ENCODE peak calls at places on chromosomes 16 and 17, in four cellular contexts. One of them, this sample, is unnamed.

GRCh38 chr16:27475561-27475960 is 73.6 kb downstream of the IL21R start:
- DNase-seq in natural killer cell: no peak
- DNase-seq in pancreas: no peak
- DNase-seq in fibroblast of the aortic adventitia: peak; percentile 79
- DNase-seq in this sample: no peak

GRCh38 chr16:4494746-4495490 is 18.7 kb downstream of the HMOX2 start:
- DNase-seq in natural killer cell: no peak
- DNase-seq in pancreas: no peak
- DNase-seq in fibroblast of the aortic adventitia: peak; percentile 77
- DNase-seq in this sample: no peak

GRCh38 chr17:4504188-4504587 is 5.5 kb downstream of the SPNS2 start:
- DNase-seq in fibroblast of the aortic adventitia: no peak
- DNase-seq in pancreas: no peak
- DNase-seq in natural killer cell: no peak
- DNase-seq in this sample: no peak

GRCh38 chr16:21663889-21664647 is at the start of gene OTOA:
- DNase-seq in fibroblast of the aortic adventitia: no peak
- DNase-seq in pancreas: no peak
- DNase-seq in natural killer cell: no peak
- DNase-seq in this sample: no peak

GRCh38 chr17:685006-685405 is 29.6 kb downstream of the VPS53 start:
- DNase-seq in natural killer cell: no peak
- DNase-seq in fibroblast of the aortic adventitia: no peak
- DNase-seq in pancreas: no peak
- DNase-seq in this sample: no peak

GRCh38 chr16:76345093-76345735 is 68.0 kb downstream of the CNTNAP4 start:
- DNase-seq in natural killer cell: no peak
- DNase-seq in pancreas: no peak
- DNase-seq in fibroblast of the aortic adventitia: peak; percentile 97
- DNase-seq in this sample: no peak

GRCh38 chr16:30967795-30968194 is 10.2 kb downstream of the SETD1A start:
- DNase-seq in pancreas: no peak
- DNase-seq in natural killer cell: no peak
- DNase-seq in fibroblast of the aortic adventitia: peak; percentile 26
- DNase-seq in this sample: no peak

GRCh38 chr17:43016216-43016615 is 6.0 kb downstream of the VAT1 start:
- DNase-seq in pancreas: no peak
- DNase-seq in natural killer cell: no peak
- DNase-seq in fibroblast of the aortic adventitia: no peak
- DNase-seq in this sample: no peak

GRCh38 chr16:79863128-79864031 is 262.8 kb upstream of the MAF start:
- DNase-seq in fibroblast of the aortic adventitia: no peak
- DNase-seq in natural killer cell: no peak
- DNase-seq in pancreas: no peak
- DNase-seq in this sample: no peak

GRCh38 chr17:57879437-57880085 is 29.7 kb upstream of the MRPS23 start:
- DNase-seq in pancreas: no peak
- DNase-seq in natural killer cell: no peak
- DNase-seq in fibroblast of the aortic adventitia: no peak
- DNase-seq in this sample: no peak

GRCh38 chr17:7058831-7059447 is 15.0 kb upstream of the SLC16A11 start:
- DNase-seq in pancreas: no peak
- DNase-seq in natural killer cell: no peak
- DNase-seq in fibroblast of the aortic adventitia: peak; percentile 16
- DNase-seq in this sample: no peak

GRCh38 chr16:31400191-31400590 is 7.1 kb downstream of the ITGAD start:
- DNase-seq in pancreas: no peak
- DNase-seq in fibroblast of the aortic adventitia: no peak
- DNase-seq in natural killer cell: peak; percentile 55
- DNase-seq in this sample: no peak

GRCh38 chr16:54007504-54007903 is 279.1 kb downstream of the IRX3 start:
- DNase-seq in natural killer cell: no peak
- DNase-seq in pancreas: no peak
- DNase-seq in fibroblast of the aortic adventitia: no peak
- DNase-seq in this sample: no peak

DNA sequence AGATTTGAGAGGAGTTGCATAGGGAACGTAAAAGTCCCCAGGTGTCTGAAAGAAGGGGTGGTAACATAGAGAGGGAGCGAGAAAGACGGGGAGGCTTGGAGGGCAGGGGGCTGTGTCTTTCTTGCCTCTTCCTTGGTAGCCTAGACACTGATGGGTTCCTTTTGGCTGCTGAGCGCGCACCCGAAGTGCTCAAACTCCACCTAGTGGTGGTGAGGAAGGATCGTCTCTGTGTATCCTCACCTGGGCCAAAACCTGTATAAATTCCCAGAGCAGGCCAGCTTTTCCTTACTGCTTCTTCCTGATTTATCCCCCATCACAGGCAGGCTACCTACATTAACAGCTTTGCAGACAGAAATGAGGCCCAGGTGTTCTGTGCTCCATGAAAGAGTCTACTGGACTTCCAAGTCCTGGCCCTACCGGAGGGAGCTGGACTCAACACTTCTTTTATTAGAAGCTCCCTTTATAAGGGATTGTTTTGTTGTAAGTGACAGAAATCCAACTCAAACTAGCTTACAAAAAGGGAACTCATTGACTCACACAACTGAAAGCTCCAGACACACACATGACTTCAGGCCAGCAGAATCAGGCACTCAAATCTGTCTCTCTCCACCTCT is 5.5 kb upstream of the SLC25A35 start:
- DNase-seq in fibroblast of the aortic adventitia: peak; percentile 67
- DNase-seq in pancreas: peak; percentile 48
- DNase-seq in natural killer cell: peak; percentile 45
- DNase-seq in this sample: no peak
- TF ChIP-seq CTCF in fibroblast of the aortic adventitia: peak; percentile 86
- TF ChIP-seq CTCF in pancreas: peak; percentile 46
- TF ChIP-seq CTCF in natural killer cell: peak; percentile 87
- TF ChIP-seq CTCF in this sample: peak; percentile 85

DNA sequence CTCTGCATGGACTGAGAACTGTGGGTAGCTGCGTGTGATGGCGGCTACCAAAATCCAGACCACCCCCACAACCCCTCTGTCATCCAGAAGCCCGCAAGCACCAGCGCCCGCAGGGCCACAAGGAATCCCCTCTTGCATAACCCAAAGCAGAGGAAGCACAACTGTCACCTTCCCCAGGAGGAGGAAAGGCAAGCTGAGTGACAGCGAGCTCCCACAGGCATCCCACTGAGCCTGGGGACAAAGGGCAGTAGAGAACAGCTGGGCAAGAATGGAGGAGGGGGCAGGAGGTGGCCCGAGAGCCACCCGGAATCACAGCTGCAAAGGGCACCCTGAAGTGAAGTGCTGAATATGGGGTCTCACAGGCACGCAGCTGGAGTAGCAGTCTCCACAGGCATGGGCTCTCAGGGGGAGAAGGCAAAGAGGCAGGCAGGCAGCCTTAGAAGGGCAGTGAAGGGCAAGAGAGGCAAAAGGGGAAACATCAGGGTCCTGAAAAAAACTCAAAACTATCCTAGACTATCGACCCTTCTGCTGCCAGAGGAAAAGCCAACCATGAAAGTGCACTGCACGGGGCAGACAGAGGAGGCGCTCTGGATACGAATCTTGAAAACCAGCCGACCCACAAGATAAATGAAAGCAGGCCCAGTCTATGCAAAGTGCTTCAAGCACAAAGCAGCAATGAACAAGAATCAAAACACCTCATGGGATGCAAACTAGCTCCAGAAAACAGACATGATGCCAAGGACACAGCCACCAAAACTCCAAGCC is 17.1 kb downstream of the USP36 start:
- DNase-seq in fibroblast of the aortic adventitia: no peak
- DNase-seq in natural killer cell: no peak
- DNase-seq in pancreas: no peak
- DNase-seq in this sample: no peak
- TF ChIP-seq CTCF in fibroblast of the aortic adventitia: no peak
- TF ChIP-seq CTCF in natural killer cell: no peak
- TF ChIP-seq CTCF in pancreas: no peak
- TF ChIP-seq CTCF in this sample: peak; percentile 32

DNA sequence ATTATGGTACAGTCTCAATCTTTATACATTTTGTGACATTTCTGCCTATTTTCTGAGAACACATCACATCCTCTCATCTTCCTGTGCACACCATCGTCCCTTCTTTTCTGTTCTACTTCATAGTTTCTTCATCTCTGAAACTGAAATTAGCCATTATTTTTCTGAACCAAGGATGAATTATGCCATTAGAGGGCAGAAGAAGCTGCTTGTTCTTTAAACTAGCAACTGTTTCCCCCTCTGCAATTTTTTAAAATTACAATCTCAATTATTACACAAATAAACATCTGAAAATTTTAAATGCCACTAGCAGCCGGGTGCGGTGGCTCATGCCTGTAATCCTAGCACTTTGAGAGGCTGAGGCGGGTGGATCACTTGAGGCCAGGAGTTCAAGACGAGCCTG is 41.3 kb downstream of the RBBP6 start:
- DNase-seq in pancreas: no peak
- DNase-seq in fibroblast of the aortic adventitia: peak; percentile 69
- DNase-seq in natural killer cell: no peak
- DNase-seq in this sample: no peak
- TF ChIP-seq CTCF in pancreas: no peak
- TF ChIP-seq CTCF in fibroblast of the aortic adventitia: peak; percentile 58
- TF ChIP-seq CTCF in natural killer cell: no peak
- TF ChIP-seq CTCF in this sample: no peak

DNA sequence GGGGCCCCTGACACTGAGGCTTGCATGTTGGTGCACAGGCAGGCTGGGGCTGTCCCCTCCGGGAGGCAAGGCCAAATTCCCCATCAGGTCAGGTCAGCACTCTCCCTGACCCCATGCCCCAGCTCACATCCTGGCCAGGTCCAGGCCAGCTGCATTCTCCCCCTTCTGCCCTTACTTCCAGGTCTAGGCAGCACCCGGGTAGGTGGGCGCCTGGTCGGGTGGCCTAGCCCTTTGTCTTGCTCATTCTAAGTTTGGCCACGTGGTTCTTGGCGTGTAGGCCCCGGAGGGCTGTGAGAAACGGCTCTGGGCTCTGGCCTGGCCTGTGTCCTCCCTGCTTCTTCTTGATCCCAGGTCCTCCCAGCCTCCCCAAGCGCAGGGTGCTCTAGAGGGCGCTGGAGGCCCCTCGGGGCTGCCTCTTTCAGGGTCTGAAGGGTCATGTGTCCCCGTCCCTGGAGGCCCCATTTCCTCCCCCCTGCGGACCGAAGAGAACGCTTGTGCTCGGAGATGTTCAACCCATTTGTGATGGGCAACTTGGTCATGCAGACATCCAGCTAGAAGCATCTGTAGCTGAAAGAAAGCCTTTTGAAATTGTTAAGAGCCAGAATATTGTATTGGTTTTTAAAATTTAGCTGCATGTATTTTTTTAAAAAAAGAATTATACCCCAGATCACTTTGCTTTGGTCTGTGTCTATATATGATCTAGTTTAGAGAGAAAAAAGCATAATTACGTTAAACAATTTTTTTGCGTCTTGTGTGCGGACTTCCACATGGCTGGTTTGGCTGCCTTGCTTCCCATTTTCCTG is 6.7 kb downstream of the BAHCC1 start:
- DNase-seq in pancreas: no peak
- DNase-seq in fibroblast of the aortic adventitia: peak; percentile 57
- DNase-seq in natural killer cell: no peak
- DNase-seq in this sample: no peak
- TF ChIP-seq CTCF in pancreas: no peak
- TF ChIP-seq CTCF in fibroblast of the aortic adventitia: peak; percentile 45
- TF ChIP-seq CTCF in natural killer cell: no peak
- TF ChIP-seq CTCF in this sample: no peak

DNA sequence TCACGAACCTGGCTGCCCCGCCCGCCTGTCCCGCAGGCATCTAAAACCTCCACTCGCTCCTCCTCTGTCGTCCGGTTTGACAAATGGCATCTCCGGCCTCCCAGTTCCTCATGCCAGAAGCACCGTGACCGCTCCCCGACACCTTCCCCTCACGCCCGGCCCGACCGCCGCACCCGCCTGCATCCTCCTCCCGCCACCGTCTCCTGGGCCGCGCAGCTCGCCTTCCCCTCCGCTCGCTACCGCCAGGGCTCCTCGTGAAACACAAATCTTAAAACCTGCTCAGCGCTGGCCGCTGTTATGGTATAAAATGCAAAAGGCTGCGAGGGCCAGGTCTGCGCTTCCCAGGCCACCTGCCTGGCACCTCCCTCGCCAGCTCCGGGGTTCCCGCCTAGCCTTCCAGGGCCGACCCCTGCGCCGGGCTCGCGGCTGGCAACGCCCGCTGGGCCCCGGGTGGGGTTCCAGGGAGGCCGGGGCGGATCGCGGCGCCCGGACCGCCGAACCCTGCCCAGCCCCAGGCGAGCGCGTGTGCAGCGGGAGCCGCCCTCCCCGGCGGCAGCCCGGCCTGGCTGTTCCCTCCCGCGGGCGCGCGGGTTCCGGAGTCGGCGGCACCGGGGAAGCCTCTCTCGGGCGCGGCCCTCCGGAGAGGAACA is 488 bp downstream of the SPSB3 start:
- DNase-seq in fibroblast of the aortic adventitia: no peak
- DNase-seq in natural killer cell: peak; percentile 38
- DNase-seq in pancreas: no peak
- DNase-seq in this sample: no peak
- TF ChIP-seq CTCF in fibroblast of the aortic adventitia: peak; percentile 27
- TF ChIP-seq CTCF in natural killer cell: peak; percentile 38
- TF ChIP-seq CTCF in pancreas: no peak
- TF ChIP-seq CTCF in this sample: no peak

DNA sequence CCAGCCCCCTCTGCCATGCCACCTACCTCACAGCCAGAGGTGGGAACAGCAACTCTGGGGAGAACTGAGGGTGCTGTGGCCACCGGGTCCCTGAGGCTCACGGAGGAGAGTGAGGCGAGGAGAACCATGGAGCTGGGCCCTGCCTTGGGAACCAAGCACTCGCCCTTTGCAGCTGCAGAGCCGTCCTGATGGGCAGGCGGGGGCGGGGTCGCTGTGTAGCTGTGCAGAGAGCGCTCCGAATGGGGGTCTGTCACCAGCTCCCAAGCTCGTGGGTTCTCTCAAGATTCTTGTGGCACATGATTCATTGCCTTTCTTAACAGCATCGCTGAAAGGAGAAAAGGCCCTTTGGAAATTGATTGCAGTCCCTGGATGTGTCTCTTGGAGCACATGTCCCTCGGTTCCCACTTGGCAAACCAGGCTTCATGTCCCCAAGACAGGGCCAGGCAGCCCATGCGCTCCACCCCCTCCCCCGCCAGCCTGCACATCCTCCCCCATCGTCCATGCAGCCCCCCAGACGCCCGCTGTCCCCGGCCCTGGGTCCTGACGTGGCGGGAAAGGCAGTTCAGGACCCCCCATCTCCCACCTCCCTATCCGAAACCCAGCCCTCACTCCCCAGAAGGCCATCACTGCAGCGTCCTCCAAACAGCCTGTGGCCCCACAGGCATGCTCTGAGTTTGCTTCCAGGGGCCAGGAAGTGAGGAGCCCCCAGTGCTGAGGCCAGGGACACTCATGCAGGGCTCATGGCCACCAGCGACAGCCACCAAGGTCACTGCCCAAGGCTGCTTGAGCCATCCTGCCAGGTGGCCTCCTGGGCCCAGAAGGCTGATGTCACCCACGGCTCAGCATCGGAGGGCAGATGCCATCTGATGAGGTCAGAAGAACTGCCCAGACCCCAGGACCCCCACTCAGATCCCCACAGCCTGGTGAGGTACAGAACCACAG is 20.6 kb upstream of the CHMP6 start:
- DNase-seq in fibroblast of the aortic adventitia: no peak
- DNase-seq in pancreas: no peak
- DNase-seq in natural killer cell: no peak
- DNase-seq in this sample: no peak
- TF ChIP-seq CTCF in fibroblast of the aortic adventitia: no peak
- TF ChIP-seq CTCF in pancreas: no peak
- TF ChIP-seq CTCF in natural killer cell: no peak
- TF ChIP-seq CTCF in this sample: no peak

GRCh38 chr16:83356266-83356665 is 451.5 kb upstream of the HSBP1 start:
- DNase-seq in pancreas: peak; percentile 13
- DNase-seq in fibroblast of the aortic adventitia: peak; percentile 73
- DNase-seq in natural killer cell: no peak
- DNase-seq in this sample: no peak
- TF ChIP-seq CTCF in pancreas: peak; percentile 28
- TF ChIP-seq CTCF in fibroblast of the aortic adventitia: peak; percentile 84
- TF ChIP-seq CTCF in natural killer cell: peak; percentile 42
- TF ChIP-seq CTCF in this sample: peak; percentile 66

GRCh38 chr16:2465653-2466415 is 5.3 kb upstream of the NTN3 start:
- DNase-seq in pancreas: no peak
- DNase-seq in natural killer cell: no peak
- DNase-seq in fibroblast of the aortic adventitia: no peak
- DNase-seq in this sample: no peak
- TF ChIP-seq CTCF in pancreas: no peak
- TF ChIP-seq CTCF in natural killer cell: no peak
- TF ChIP-seq CTCF in fibroblast of the aortic adventitia: peak; percentile 34
- TF ChIP-seq CTCF in this sample: no peak

This sample was measured in mesothelial cell of epicardium.